ENCODE peak calls at places on chromosome 7, in seven cellular contexts. One of them, this sample, is unnamed. For H3K4me1 and H3K9me3, the result is how much of the 10 kb centered on the place peaks cover.

GRCh38 chr7:128399991-128400390 is 9.8 kb downstream of the IMPDH1 start:
- DNase-seq in GM23248: no peak
- DNase-seq in lower lobe of right lung: no peak
- DNase-seq in stomach: no peak
- DNase-seq in ovary: no peak
- DNase-seq in heart right ventricle: no peak
- DNase-seq in adrenal gland: no peak
- DNase-seq in this sample: no peak

GRCh38 chr7:1446611-1447032 is 12.6 kb downstream of the MICALL2 start:
- DNase-seq in GM23248: no peak
- DNase-seq in lower lobe of right lung: no peak
- DNase-seq in stomach: no peak
- DNase-seq in ovary: no peak
- DNase-seq in heart right ventricle: no peak
- DNase-seq in adrenal gland: no peak
- DNase-seq in this sample: no peak

GRCh38 chr7:1638113-1638726 is 31.9 kb upstream of the ELFN1 start:
- DNase-seq in GM23248: peak
- DNase-seq in lower lobe of right lung: peak
- DNase-seq in stomach: no peak
- DNase-seq in ovary: no peak
- DNase-seq in heart right ventricle: no peak
- DNase-seq in adrenal gland: no peak
- DNase-seq in this sample: no peak

GRCh38 chr7:47503283-47503682 is 78.6 kb downstream of the TNS3 start:
- DNase-seq in GM23248: peak
- DNase-seq in lower lobe of right lung: no peak
- DNase-seq in stomach: no peak
- DNase-seq in ovary: no peak
- DNase-seq in heart right ventricle: no peak
- DNase-seq in adrenal gland: no peak
- DNase-seq in this sample: no peak

GRCh38 chr7:37031571-37032257 is 307.4 kb upstream of the AOAH start:
- DNase-seq in GM23248: peak
- DNase-seq in lower lobe of right lung: peak
- DNase-seq in stomach: peak
- DNase-seq in ovary: peak
- DNase-seq in heart right ventricle: peak
- DNase-seq in adrenal gland: peak
- DNase-seq in this sample: no peak

GRCh38 chr7:5393748-5394147 is 29.9 kb downstream of the TNRC18 start:
- DNase-seq in GM23248: no peak
- DNase-seq in lower lobe of right lung: no peak
- DNase-seq in stomach: no peak
- DNase-seq in ovary: no peak
- DNase-seq in heart right ventricle: no peak
- DNase-seq in adrenal gland: no peak
- DNase-seq in this sample: no peak

GRCh38 chr7:13179775-13180448 is 492.5 kb downstream of the ARL4A start:
- DNase-seq in GM23248: no peak
- DNase-seq in lower lobe of right lung: no peak
- DNase-seq in stomach: no peak
- DNase-seq in ovary: no peak
- DNase-seq in heart right ventricle: no peak
- DNase-seq in adrenal gland: no peak
- DNase-seq in this sample: no peak

GRCh38 chr7:125074141-125074540 is 144.5 kb upstream of the POT1 start:
- DNase-seq in GM23248: no peak
- DNase-seq in lower lobe of right lung: no peak
- DNase-seq in stomach: no peak
- DNase-seq in ovary: no peak
- DNase-seq in heart right ventricle: no peak
- DNase-seq in adrenal gland: no peak
- DNase-seq in this sample: no peak

GRCh38 chr7:90828601-90829000 is 232.5 kb downstream of the CDK14 start:
- DNase-seq in GM23248: peak
- DNase-seq in lower lobe of right lung: no peak
- DNase-seq in stomach: no peak
- DNase-seq in ovary: no peak
- DNase-seq in heart right ventricle: no peak
- DNase-seq in adrenal gland: no peak
- DNase-seq in this sample: no peak

GRCh38 chr7:142301299-142301698 is 43.4 kb upstream of the PRSS58 start:
- DNase-seq in GM23248: no peak
- DNase-seq in lower lobe of right lung: no peak
- DNase-seq in stomach: no peak
- DNase-seq in ovary: no peak
- DNase-seq in heart right ventricle: no peak
- DNase-seq in adrenal gland: no peak
- DNase-seq in this sample: no peak

GRCh38 chr7:5143935-5144903 is 45.8 kb upstream of the WIPI2 start:
- DNase-seq in GM23248: peak
- DNase-seq in lower lobe of right lung: no peak
- DNase-seq in stomach: peak
- DNase-seq in ovary: no peak
- DNase-seq in heart right ventricle: no peak
- DNase-seq in adrenal gland: no peak
- DNase-seq in this sample: peak

GRCh38 chr7:112596260-112596659 is 115.5 kb downstream of the LSMEM1 start:
- DNase-seq in GM23248: peak
- DNase-seq in lower lobe of right lung: no peak
- DNase-seq in stomach: no peak
- DNase-seq in ovary: no peak
- DNase-seq in heart right ventricle: no peak
- DNase-seq in adrenal gland: no peak
- DNase-seq in this sample: no peak

GRCh38 chr7:107614425-107614824 is 34.4 kb downstream of the BCAP29 start:
- DNase-seq in GM23248: peak
- DNase-seq in lower lobe of right lung: no peak
- DNase-seq in stomach: no peak
- DNase-seq in ovary: no peak
- DNase-seq in heart right ventricle: no peak
- DNase-seq in adrenal gland: no peak
- DNase-seq in this sample: no peak

GRCh38 chr7:149125189-149125863 is 798 bp downstream of the ZNF425 start:
- DNase-seq in GM23248: peak
- DNase-seq in lower lobe of right lung: no peak
- DNase-seq in stomach: no peak
- DNase-seq in ovary: no peak
- DNase-seq in heart right ventricle: no peak
- DNase-seq in adrenal gland: no peak
- DNase-seq in this sample: no peak

GRCh38 chr7:154427527-154427926 is 375.3 kb downstream of the DPP6 start:
- DNase-seq in GM23248: no peak
- DNase-seq in lower lobe of right lung: no peak
- DNase-seq in stomach: no peak
- DNase-seq in ovary: no peak
- DNase-seq in heart right ventricle: no peak
- DNase-seq in adrenal gland: no peak
- DNase-seq in this sample: no peak

GRCh38 chr7:4383584-4383983 is 298.5 kb upstream of the FOXK1 start:
- DNase-seq in GM23248: no peak
- DNase-seq in lower lobe of right lung: no peak
- DNase-seq in stomach: no peak
- DNase-seq in ovary: no peak
- DNase-seq in heart right ventricle: no peak
- DNase-seq in adrenal gland: no peak
- DNase-seq in this sample: no peak

GRCh38 chr7:22443370-22444180 is 56.4 kb downstream of the STEAP1B start:
- DNase-seq in GM23248: peak
- DNase-seq in lower lobe of right lung: no peak
- DNase-seq in stomach: no peak
- DNase-seq in ovary: no peak
- DNase-seq in heart right ventricle: no peak
- DNase-seq in adrenal gland: no peak
- DNase-seq in this sample: no peak

GRCh38 chr7:31687024-31687423 is at the start of gene PPP1R17:
- DNase-seq in GM23248: no peak
- DNase-seq in lower lobe of right lung: no peak
- DNase-seq in stomach: no peak
- DNase-seq in ovary: no peak
- DNase-seq in heart right ventricle: peak
- DNase-seq in adrenal gland: no peak
- DNase-seq in this sample: no peak

GRCh38 chr7:55018361-55019328 is at the start of gene EGFR:
- DNase-seq in GM23248: peak
- DNase-seq in lower lobe of right lung: peak
- DNase-seq in stomach: peak
- DNase-seq in ovary: peak
- DNase-seq in heart right ventricle: peak
- DNase-seq in adrenal gland: peak
- DNase-seq in this sample: no peak

GRCh38 chr7:55019329-55019690 is 493 bp downstream of the EGFR start:
- DNase-seq in GM23248: peak
- DNase-seq in lower lobe of right lung: peak
- DNase-seq in stomach: peak
- DNase-seq in ovary: peak
- DNase-seq in heart right ventricle: peak
- DNase-seq in adrenal gland: peak
- DNase-seq in this sample: no peak

GRCh38 chr7:55020481-55020871 is 1.7 kb downstream of the EGFR start:
- DNase-seq in GM23248: peak
- DNase-seq in lower lobe of right lung: peak
- DNase-seq in stomach: no peak
- DNase-seq in ovary: peak
- DNase-seq in heart right ventricle: no peak
- DNase-seq in adrenal gland: peak
- DNase-seq in this sample: no peak

GRCh38 chr7:55021053-55021452 is 2.2 kb downstream of the EGFR start:
- DNase-seq in GM23248: peak
- DNase-seq in lower lobe of right lung: no peak
- DNase-seq in stomach: no peak
- DNase-seq in ovary: no peak
- DNase-seq in heart right ventricle: no peak
- DNase-seq in adrenal gland: no peak
- DNase-seq in this sample: no peak

DNA sequence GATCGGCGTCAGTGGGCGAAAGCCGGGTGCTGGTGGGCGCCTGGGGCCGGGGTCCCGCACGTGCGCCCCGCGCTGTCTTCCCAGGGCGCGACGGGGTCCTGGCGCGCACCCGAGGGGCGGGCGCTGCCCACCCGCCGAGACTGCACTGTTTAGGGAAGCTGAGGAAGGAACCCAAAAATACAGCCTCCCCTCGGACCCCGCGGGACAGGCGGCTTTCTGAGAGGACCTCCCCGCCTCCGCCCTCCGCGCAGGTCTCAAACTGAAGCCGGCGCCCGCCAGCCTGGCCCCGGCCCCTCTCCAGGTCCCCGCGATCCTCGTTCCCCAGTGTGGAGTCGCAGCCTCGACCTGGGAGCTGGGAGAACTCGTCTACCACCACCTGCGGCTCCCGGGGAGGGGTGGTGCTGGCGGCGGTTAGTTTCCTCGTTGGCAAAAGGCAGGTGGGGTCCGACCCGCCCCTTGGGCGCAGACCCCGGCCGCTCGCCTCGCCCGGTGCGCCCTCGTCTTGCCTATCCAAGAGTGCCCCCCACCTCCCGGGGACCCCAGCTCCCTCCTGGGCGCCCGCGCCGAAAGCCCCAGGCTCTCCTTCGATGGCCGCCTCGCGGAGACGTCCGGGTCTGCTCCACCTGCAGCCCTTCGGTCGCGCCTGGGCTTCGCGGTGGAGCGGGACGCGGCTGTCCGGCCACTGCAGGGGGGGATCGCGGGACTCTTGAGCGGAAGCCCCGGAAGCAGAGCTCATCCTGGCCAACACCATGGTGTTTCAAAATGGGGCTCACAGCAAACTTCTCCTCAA is 1.1 kb downstream of the EGFR start:
- DNase-seq in GM23248: peak
- DNase-seq in lower lobe of right lung: peak
- DNase-seq in stomach: peak
- DNase-seq in ovary: peak
- DNase-seq in heart right ventricle: no peak
- DNase-seq in adrenal gland: peak
- DNase-seq in this sample: no peak
- H3K27ac ChIP-seq in GM23248: peak
- H3K27ac ChIP-seq in lower lobe of right lung: peak
- H3K27ac ChIP-seq in stomach: peak
- H3K27ac ChIP-seq in ovary: peak
- H3K27ac ChIP-seq in heart right ventricle: peak
- H3K27ac ChIP-seq in adrenal gland: peak
- H3K27ac ChIP-seq in this sample: no peak

DNA sequence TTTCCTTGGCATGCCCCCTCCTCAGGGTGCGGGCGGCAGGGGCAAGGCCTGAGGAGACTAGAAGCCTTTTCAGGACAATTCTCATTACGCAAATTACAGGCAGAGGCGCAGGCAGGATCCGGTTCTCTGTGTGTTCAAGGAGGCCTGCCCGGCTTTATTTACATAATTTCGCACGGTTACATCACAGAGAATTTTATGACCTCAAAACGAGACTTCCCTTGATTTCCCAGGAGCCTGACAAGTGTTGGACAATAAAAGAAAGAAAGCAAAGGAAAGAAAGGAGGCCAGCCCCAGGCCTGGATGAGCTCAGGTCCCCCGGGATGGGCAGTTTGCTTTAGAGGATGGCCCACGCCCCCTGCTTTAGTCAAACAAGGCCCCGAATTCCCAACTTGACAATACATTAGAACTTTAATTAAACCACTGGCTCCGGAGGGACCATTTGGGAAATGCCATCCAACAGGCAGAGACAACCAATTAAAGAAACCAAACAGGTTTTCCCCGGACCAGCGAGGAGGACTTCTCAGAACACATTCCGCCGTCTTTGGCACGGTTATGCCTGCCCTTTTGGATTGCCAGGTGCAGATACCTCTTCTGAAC is 2.9 kb downstream of the MNX1 start:
- DNase-seq in GM23248: no peak
- DNase-seq in lower lobe of right lung: no peak
- DNase-seq in stomach: peak
- DNase-seq in ovary: no peak
- DNase-seq in heart right ventricle: no peak
- DNase-seq in adrenal gland: no peak
- DNase-seq in this sample: no peak
- H3K4me1 ChIP-seq in GM23248: under half
- H3K4me1 ChIP-seq in lower lobe of right lung: under half
- H3K4me1 ChIP-seq in stomach: half or more
- H3K4me1 ChIP-seq in ovary: under half
- H3K4me1 ChIP-seq in heart right ventricle: under half
- H3K4me1 ChIP-seq in adrenal gland: under half
- H3K4me1 ChIP-seq in this sample: under half

DNA sequence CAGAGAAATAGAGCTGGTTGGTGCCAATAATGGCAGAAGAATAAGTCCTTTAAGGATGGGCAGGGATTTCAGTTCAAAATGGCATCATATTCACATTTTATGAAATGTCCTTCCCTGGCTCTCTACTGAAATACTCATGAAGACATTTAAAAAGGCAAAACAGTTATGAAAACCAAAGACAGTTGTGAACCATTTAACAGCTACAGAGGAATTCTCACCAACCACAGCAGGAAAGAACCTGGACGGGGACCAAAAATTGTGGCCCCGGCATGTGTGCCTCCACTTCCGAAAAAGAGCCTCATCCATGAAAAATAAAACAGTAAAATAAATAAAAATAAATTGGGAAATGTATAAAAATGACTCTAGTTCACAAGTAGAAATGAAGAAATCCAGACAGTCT is 539.5 kb downstream of the SUGCT start:
- DNase-seq in GM23248: no peak
- DNase-seq in lower lobe of right lung: no peak
- DNase-seq in stomach: no peak
- DNase-seq in ovary: no peak
- DNase-seq in heart right ventricle: no peak
- DNase-seq in adrenal gland: no peak
- DNase-seq in this sample: no peak
- H3K9me3 ChIP-seq in GM23248: under half
- H3K9me3 ChIP-seq in lower lobe of right lung: under half
- H3K9me3 ChIP-seq in stomach: under half
- H3K9me3 ChIP-seq in ovary: under half
- H3K9me3 ChIP-seq in heart right ventricle: under half
- H3K9me3 ChIP-seq in adrenal gland: under half
- H3K9me3 ChIP-seq in this sample: under half

GRCh38 chr7:117283779-117284178 is 39.1 kb downstream of the WNT2 start:
- DNase-seq in GM23248: no peak
- DNase-seq in lower lobe of right lung: no peak
- DNase-seq in stomach: no peak
- DNase-seq in ovary: no peak
- DNase-seq in heart right ventricle: no peak
- DNase-seq in adrenal gland: no peak
- DNase-seq in this sample: no peak
- H3K27ac ChIP-seq in GM23248: peak
- H3K27ac ChIP-seq in lower lobe of right lung: no peak
- H3K27ac ChIP-seq in stomach: no peak
- H3K27ac ChIP-seq in ovary: no peak
- H3K27ac ChIP-seq in heart right ventricle: no peak
- H3K27ac ChIP-seq in adrenal gland: no peak
- H3K27ac ChIP-seq in this sample: no peak